ENCODE peak calls at places on chromosomes 13 and 19, in seven cellular contexts. One of them, this sample, is unnamed. For H3K36me3, the result is how much of the 10 kb centered on the place peaks cover.

GRCh38 chr19:35404879-35405622 is 34.2 kb downstream of the GPR42 start:
- DNase-seq in cardiac muscle cell: no peak
- DNase-seq in left lung: no peak
- DNase-seq in Caco-2: peak
- DNase-seq in GM12878: peak
- DNase-seq in thoracic aorta: peak
- DNase-seq in left ventricle myocardium inferior: no peak
- DNase-seq in this sample: peak

GRCh38 chr13:19862511-19863313 is 737 bp downstream of the ZMYM5 start:
- DNase-seq in Caco-2: no peak
- DNase-seq in left ventricle myocardium inferior: peak
- DNase-seq in cardiac muscle cell: peak
- DNase-seq in GM12878: no peak
- DNase-seq in thoracic aorta: no peak
- DNase-seq in left lung: no peak
- DNase-seq in this sample: peak

GRCh38 chr13:103291693-103292572 is 225.7 kb upstream of the SLC10A2 start:
- DNase-seq in GM12878: no peak
- DNase-seq in left lung: no peak
- DNase-seq in thoracic aorta: no peak
- DNase-seq in Caco-2: no peak
- DNase-seq in left ventricle myocardium inferior: no peak
- DNase-seq in cardiac muscle cell: peak
- DNase-seq in this sample: no peak

GRCh38 chr19:35332817-35333216 is 3.8 kb downstream of the CD22 start:
- DNase-seq in left lung: peak
- DNase-seq in Caco-2: no peak
- DNase-seq in left ventricle myocardium inferior: no peak
- DNase-seq in cardiac muscle cell: no peak
- DNase-seq in GM12878: no peak
- DNase-seq in thoracic aorta: no peak
- DNase-seq in this sample: peak

GRCh38 chr13:29763426-29764180 is 86.8 kb downstream of the UBL3 start:
- DNase-seq in Caco-2: no peak
- DNase-seq in left ventricle myocardium inferior: no peak
- DNase-seq in left lung: no peak
- DNase-seq in cardiac muscle cell: no peak
- DNase-seq in thoracic aorta: no peak
- DNase-seq in GM12878: no peak
- DNase-seq in this sample: no peak

GRCh38 chr19:50910722-50911121 is 473 bp downstream of the KLK4 start:
- DNase-seq in thoracic aorta: no peak
- DNase-seq in Caco-2: no peak
- DNase-seq in left ventricle myocardium inferior: no peak
- DNase-seq in left lung: no peak
- DNase-seq in cardiac muscle cell: no peak
- DNase-seq in GM12878: no peak
- DNase-seq in this sample: no peak

GRCh38 chr19:49712397-49712859 is 21.5 kb downstream of the CPT1C start:
- DNase-seq in left ventricle myocardium inferior: peak
- DNase-seq in cardiac muscle cell: no peak
- DNase-seq in GM12878: no peak
- DNase-seq in thoracic aorta: no peak
- DNase-seq in Caco-2: peak
- DNase-seq in left lung: no peak
- DNase-seq in this sample: peak

GRCh38 chr19:51719251-51719901 is 4.4 kb downstream of the HAS1 start:
- DNase-seq in Caco-2: no peak
- DNase-seq in left ventricle myocardium inferior: no peak
- DNase-seq in thoracic aorta: no peak
- DNase-seq in GM12878: no peak
- DNase-seq in left lung: no peak
- DNase-seq in cardiac muscle cell: peak
- DNase-seq in this sample: no peak

GRCh38 chr19:50921391-50922315 is 10.5 kb upstream of the KLK4 start:
- DNase-seq in thoracic aorta: no peak
- DNase-seq in Caco-2: no peak
- DNase-seq in GM12878: no peak
- DNase-seq in left ventricle myocardium inferior: no peak
- DNase-seq in left lung: no peak
- DNase-seq in cardiac muscle cell: no peak
- DNase-seq in this sample: no peak

GRCh38 chr19:5054551-5055456 is 85.9 kb downstream of the KDM4B start:
- DNase-seq in GM12878: no peak
- DNase-seq in left lung: peak
- DNase-seq in thoracic aorta: no peak
- DNase-seq in left ventricle myocardium inferior: peak
- DNase-seq in cardiac muscle cell: no peak
- DNase-seq in Caco-2: no peak
- DNase-seq in this sample: no peak

GRCh38 chr13:64993514-64994164 is 2236.5 kb downstream of the PCDH9 start:
- DNase-seq in cardiac muscle cell: no peak
- DNase-seq in GM12878: peak
- DNase-seq in Caco-2: no peak
- DNase-seq in thoracic aorta: no peak
- DNase-seq in left lung: no peak
- DNase-seq in left ventricle myocardium inferior: no peak
- DNase-seq in this sample: no peak

GRCh38 chr19:19656451-19657396 is 6.8 kb downstream of the ATP13A1 start:
- DNase-seq in GM12878: no peak
- DNase-seq in Caco-2: no peak
- DNase-seq in left ventricle myocardium inferior: no peak
- DNase-seq in thoracic aorta: no peak
- DNase-seq in left lung: peak
- DNase-seq in cardiac muscle cell: no peak
- DNase-seq in this sample: no peak

GRCh38 chr19:19146000-19146608 is 7.8 kb upstream of the TMEM161A start:
- DNase-seq in left ventricle myocardium inferior: peak
- DNase-seq in thoracic aorta: no peak
- DNase-seq in left lung: peak
- DNase-seq in Caco-2: peak
- DNase-seq in cardiac muscle cell: peak
- DNase-seq in GM12878: no peak
- DNase-seq in this sample: peak

GRCh38 chr13:76822691-76823267 is 63.4 kb downstream of the KCTD12 start:
- DNase-seq in cardiac muscle cell: no peak
- DNase-seq in GM12878: no peak
- DNase-seq in left ventricle myocardium inferior: no peak
- DNase-seq in thoracic aorta: no peak
- DNase-seq in Caco-2: no peak
- DNase-seq in left lung: no peak
- DNase-seq in this sample: peak

GRCh38 chr13:111219306-111219705 is 101.1 kb upstream of the TEX29 start:
- DNase-seq in thoracic aorta: no peak
- DNase-seq in Caco-2: no peak
- DNase-seq in cardiac muscle cell: no peak
- DNase-seq in left ventricle myocardium inferior: peak
- DNase-seq in left lung: no peak
- DNase-seq in GM12878: no peak
- DNase-seq in this sample: no peak

DNA sequence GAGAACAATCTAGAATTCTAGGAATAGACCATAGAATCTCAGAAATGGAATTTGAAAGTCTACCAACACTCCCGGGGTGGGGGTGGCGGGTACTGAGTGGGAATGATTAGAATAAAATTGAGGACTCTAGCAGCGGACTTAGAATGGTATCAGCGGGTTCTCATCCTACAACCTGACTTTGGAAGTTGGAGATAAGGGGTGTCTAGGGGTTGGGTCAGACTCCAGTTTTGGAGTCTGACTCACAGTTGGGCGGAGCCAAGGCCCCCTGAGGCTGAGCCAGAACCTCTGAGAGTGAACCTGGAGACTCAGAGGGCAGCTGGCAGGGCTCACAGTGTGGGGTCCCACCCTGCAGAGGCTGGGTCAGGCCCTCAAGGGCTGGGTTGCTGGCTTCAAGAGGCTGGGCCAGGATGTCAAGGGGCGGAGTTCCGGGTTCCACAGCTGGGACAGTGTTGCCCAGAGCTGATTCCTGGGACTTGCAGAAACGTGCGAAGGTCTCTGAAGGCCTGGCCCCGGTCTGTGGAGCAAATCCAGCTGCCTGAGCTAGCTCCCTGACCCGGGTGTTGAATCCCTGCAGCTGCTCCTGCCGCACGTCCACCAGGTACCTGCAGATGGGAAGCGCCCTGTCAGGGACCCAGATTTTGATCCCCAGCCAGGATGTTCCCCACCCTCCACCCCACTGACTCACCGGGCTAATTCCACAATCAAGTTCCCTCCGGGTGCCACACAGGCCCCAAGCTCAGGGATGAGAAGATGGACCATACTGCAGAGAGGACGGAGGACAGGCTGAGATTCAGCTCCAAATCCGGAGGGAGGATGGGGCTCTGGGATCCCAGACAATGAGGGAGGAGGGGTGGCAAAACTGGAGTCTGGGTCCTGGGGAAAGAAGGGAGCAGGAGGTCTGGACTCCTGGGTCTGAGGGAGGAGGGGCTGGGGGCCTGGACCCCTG is 1.6 kb upstream of the TNNI3 start:
- DNase-seq in cardiac muscle cell: peak
- DNase-seq in GM12878: no peak
- DNase-seq in Caco-2: no peak
- DNase-seq in left lung: peak
- DNase-seq in thoracic aorta: no peak
- DNase-seq in left ventricle myocardium inferior: peak
- DNase-seq in this sample: no peak
- H3K4me3 ChIP-seq in cardiac muscle cell: no peak
- H3K4me3 ChIP-seq in GM12878: no peak
- H3K4me3 ChIP-seq in Caco-2: no peak
- H3K4me3 ChIP-seq in left lung: no peak
- H3K4me3 ChIP-seq in thoracic aorta: no peak
- H3K4me3 ChIP-seq in left ventricle myocardium inferior: peak
- H3K4me3 ChIP-seq in this sample: no peak

GRCh38 chr13:110152351-110152750 is 154.6 kb downstream of the COL4A1 start:
- DNase-seq in GM12878: no peak
- DNase-seq in thoracic aorta: no peak
- DNase-seq in left lung: no peak
- DNase-seq in Caco-2: no peak
- DNase-seq in cardiac muscle cell: no peak
- DNase-seq in left ventricle myocardium inferior: no peak
- DNase-seq in this sample: no peak
- TF ChIP-seq CTCF in GM12878: no peak
- TF ChIP-seq CTCF in thoracic aorta: no peak
- TF ChIP-seq CTCF in left lung: no peak
- TF ChIP-seq CTCF in Caco-2: no peak
- TF ChIP-seq CTCF in cardiac muscle cell: no peak
- TF ChIP-seq CTCF in left ventricle myocardium inferior: no peak
- TF ChIP-seq CTCF in this sample: no peak

DNA sequence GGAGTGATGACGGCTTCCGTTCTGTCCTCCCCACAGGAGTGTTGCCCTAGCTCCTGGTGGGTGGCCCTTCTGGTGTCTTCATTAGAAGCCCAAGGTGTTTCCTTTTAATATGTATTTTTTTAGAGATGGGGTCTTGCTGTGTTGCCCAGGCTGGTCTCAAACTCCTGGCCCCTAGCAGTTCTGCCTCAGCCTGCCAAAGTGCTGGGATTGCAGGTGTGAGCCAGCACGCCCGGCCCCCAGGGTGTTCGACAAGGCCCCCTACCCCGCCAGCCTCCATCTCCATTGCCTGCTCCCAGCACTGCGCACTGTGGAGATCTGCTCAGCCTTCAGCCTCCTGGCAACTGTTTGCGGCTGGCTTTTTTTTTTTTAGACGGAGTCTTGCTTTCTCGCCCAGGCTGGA is 31.2 kb downstream of the BTBD2 start:
- DNase-seq in left ventricle myocardium inferior: no peak
- DNase-seq in GM12878: no peak
- DNase-seq in cardiac muscle cell: no peak
- DNase-seq in Caco-2: no peak
- DNase-seq in thoracic aorta: no peak
- DNase-seq in left lung: no peak
- DNase-seq in this sample: no peak
- H3K36me3 ChIP-seq in left ventricle myocardium inferior: half or more
- H3K36me3 ChIP-seq in GM12878: under half
- H3K36me3 ChIP-seq in cardiac muscle cell: under half
- H3K36me3 ChIP-seq in Caco-2: under half
- H3K36me3 ChIP-seq in thoracic aorta: half or more
- H3K36me3 ChIP-seq in left lung: half or more
- H3K36me3 ChIP-seq in this sample: under half

GRCh38 chr19:939922-940321 is 14.1 kb downstream of the ARID3A start:
- DNase-seq in cardiac muscle cell: no peak
- DNase-seq in GM12878: no peak
- DNase-seq in left ventricle myocardium inferior: no peak
- DNase-seq in Caco-2: no peak
- DNase-seq in left lung: no peak
- DNase-seq in thoracic aorta: no peak
- DNase-seq in this sample: no peak

GRCh38 chr19:941292-942132 is 15.7 kb downstream of the ARID3A start:
- DNase-seq in left ventricle myocardium inferior: no peak
- DNase-seq in Caco-2: no peak
- DNase-seq in GM12878: no peak
- DNase-seq in cardiac muscle cell: no peak
- DNase-seq in thoracic aorta: no peak
- DNase-seq in left lung: no peak
- DNase-seq in this sample: no peak

GRCh38 chr19:939439-939838 is 13.6 kb downstream of the ARID3A start:
- DNase-seq in GM12878: no peak
- DNase-seq in Caco-2: no peak
- DNase-seq in cardiac muscle cell: no peak
- DNase-seq in left lung: no peak
- DNase-seq in left ventricle myocardium inferior: no peak
- DNase-seq in thoracic aorta: no peak
- DNase-seq in this sample: no peak

GRCh38 chr19:942133-942645 is 16.4 kb downstream of the ARID3A start:
- DNase-seq in left lung: no peak
- DNase-seq in thoracic aorta: no peak
- DNase-seq in GM12878: no peak
- DNase-seq in Caco-2: no peak
- DNase-seq in cardiac muscle cell: no peak
- DNase-seq in left ventricle myocardium inferior: no peak
- DNase-seq in this sample: no peak

GRCh38 chr19:940591-941291 is 14.9 kb downstream of the ARID3A start:
- DNase-seq in cardiac muscle cell: no peak
- DNase-seq in left lung: peak
- DNase-seq in GM12878: no peak
- DNase-seq in left ventricle myocardium inferior: peak
- DNase-seq in Caco-2: no peak
- DNase-seq in thoracic aorta: peak
- DNase-seq in this sample: no peak
- H3K4me3 ChIP-seq in cardiac muscle cell: no peak
- H3K4me3 ChIP-seq in left lung: peak
- H3K4me3 ChIP-seq in GM12878: peak
- H3K4me3 ChIP-seq in left ventricle myocardium inferior: peak
- H3K4me3 ChIP-seq in Caco-2: no peak
- H3K4me3 ChIP-seq in thoracic aorta: peak
- H3K4me3 ChIP-seq in this sample: peak

DNA sequence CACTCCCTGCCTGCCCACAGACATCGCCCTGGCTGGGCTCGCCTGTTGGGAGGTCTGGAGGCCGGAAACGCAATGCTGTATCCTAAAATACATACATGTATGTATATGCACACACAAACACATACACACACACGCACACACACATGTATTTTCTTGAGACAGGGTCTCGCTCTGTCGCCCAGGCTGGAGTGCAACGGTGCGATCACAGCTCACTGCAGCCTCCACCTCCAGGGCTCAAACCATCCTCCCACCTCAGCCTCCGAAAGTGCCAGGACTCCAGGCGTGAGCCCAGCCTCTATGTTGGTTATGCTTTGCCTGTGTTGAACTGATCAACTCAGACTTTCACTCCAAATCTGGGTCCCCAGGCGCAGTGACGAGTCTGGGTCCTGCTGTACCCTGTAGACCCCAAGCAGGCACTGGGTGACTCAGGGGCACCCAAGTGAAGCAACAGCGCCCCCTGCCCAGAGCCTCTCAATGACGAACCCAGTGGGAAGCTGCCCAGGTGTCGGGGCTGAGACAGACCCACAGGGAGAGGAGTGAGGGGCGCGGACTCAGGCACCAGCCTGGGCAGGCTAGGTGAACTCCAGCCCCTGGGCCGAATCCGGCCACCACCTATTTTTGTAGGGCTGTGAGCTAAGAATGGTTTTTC is 27.4 kb upstream of the CACTIN start:
- DNase-seq in thoracic aorta: no peak
- DNase-seq in cardiac muscle cell: no peak
- DNase-seq in left ventricle myocardium inferior: no peak
- DNase-seq in Caco-2: no peak
- DNase-seq in left lung: no peak
- DNase-seq in GM12878: no peak
- DNase-seq in this sample: no peak
- TF ChIP-seq CTCF in thoracic aorta: no peak
- TF ChIP-seq CTCF in cardiac muscle cell: peak
- TF ChIP-seq CTCF in left ventricle myocardium inferior: no peak
- TF ChIP-seq CTCF in Caco-2: no peak
- TF ChIP-seq CTCF in left lung: no peak
- TF ChIP-seq CTCF in GM12878: peak
- TF ChIP-seq CTCF in this sample: peak

This sample was measured in GM06990.